ENCODE peak calls at places on chromosomes 13 and 19, in ten cellular contexts. R is H7; D is HT1080; O is T-helper 1 cell; H is GM23248; V is NAMALWA; B is activated T-cell treated with anti-CD3 and anti-CD28 coated beads, Interleukin-2, amount 50 U/mL, for 4 hours; A is nucleus accumbens; F is stimulated activated CD4-positive, alpha-beta T cell treated with anti-CD3 and anti-CD28 coated beads, TNF-alpha, amount 100 ng/mL, for 1 hour; J is activated naive CD8-positive, alpha-beta T cell treated with anti-CD3 and anti-CD28 coated beads, Interleukin-2, amount 50 U/mL, for 24 hours. Y is an unnamed sample.

GRCh38 chr13:36509369-36509768 is 77.1 kb downstream of the CCNA1 start:
- DNase-seq in A (no peak), J (no peak), H (no peak), O (no peak), F (no peak), D (no peak), B (no peak), R (peak; percentile 38), V (peak; percentile 18), Y (no peak)

GRCh38 chr13:33236021-33236420 is 49.5 kb downstream of the STARD13 start:
- DNase-seq in V (no peak), H (peak; percentile 89), D (peak; percentile 80), O (no peak), A (no peak), J (no peak), R (no peak), F (no peak), B (no peak), Y (no peak)

GRCh38 chr13:30796833-30797601 is 61.7 kb downstream of the ALOX5AP start:
- DNase-seq in A (no peak), H (no peak), R (no peak), D (no peak), O (no peak), V (no peak), B (no peak), F (no peak), J (peak; percentile 27), Y (no peak)

GRCh38 chr19:29324717-29325116 is 111.8 kb upstream of the UQCRFS1 start:
- DNase-seq in B (no peak), D (no peak), O (no peak), J (no peak), R (no peak), H (no peak), V (no peak), A (no peak), F (no peak), Y (no peak)

GRCh38 chr13:77740931-77741586 is 43.6 kb downstream of the SLAIN1 start:
- DNase-seq in O (no peak), A (peak; percentile 77), F (no peak), J (no peak), V (no peak), R (no peak), D (no peak), B (no peak), H (no peak), Y (peak; percentile 82)

GRCh38 chr13:113635048-113635420 is 23.0 kb downstream of the ATP4B start:
- DNase-seq in J (no peak), B (no peak), R (no peak), V (no peak), F (no peak), O (no peak), H (no peak), D (no peak), A (no peak), Y (no peak)

GRCh38 chr19:42657551-42657950 is 62.8 kb upstream of the CEACAM8 start:
- DNase-seq in J (no peak), B (no peak), O (no peak), R (no peak), D (peak; percentile 3), A (no peak), V (no peak), H (peak; percentile 63), F (no peak), Y (no peak)

GRCh38 chr19:5578094-5578846 is 10.5 kb upstream of the TINCR start:
- DNase-seq in F (peak; percentile 42), V (peak; percentile 83), B (peak; percentile 67), H (peak; percentile 71), R (peak; percentile 97), O (peak; percentile 40), J (peak; percentile 81), D (peak; percentile 12), A (peak; percentile 22), Y (peak; percentile 82)

GRCh38 chr13:98575009-98575866 is 1.7 kb downstream of the STK24 start:
- DNase-seq in O (no peak), V (peak; percentile 54), R (no peak), D (no peak), A (no peak), F (no peak), H (peak; percentile 43), J (no peak), B (no peak), Y (no peak)

GRCh38 chr19:32041681-32042292 is 303.6 kb upstream of the ZNF507 start:
- DNase-seq in H (peak; percentile 72), R (peak; percentile 68), A (peak; percentile 7), B (no peak), D (no peak), F (no peak), O (no peak), V (peak; percentile 42), J (peak; percentile 34), Y (peak; percentile 75)

GRCh38 chr19:55070755-55071502 is 4.7 kb upstream of the EPS8L1 start:
- DNase-seq in F (no peak), J (no peak), B (no peak), A (no peak), D (peak; percentile 91), R (no peak), V (no peak), O (no peak), H (peak; percentile 72), Y (no peak)

Y was measured in testis.